ENCODE peak calls at places on chromosome 7, in nine cellular contexts. Y is activated T-cell treated with anti-CD3 and anti-CD28 coated beads, Interleukin-2, amount 50 U/mL, for 72 hours; H is A549; R is sciatic nerve; K is activated CD8-positive, alpha-beta T cell treated with anti-CD3 and anti-CD28 coated beads for 36 hours; P is activated T-helper 17 cell treated with anti-CD3 and anti-CD28 coated beads, Interleukin-2, amount 50 U/mL, for 72 hours; U is heart left ventricle; X is HCT116; C is Right ventricle myocardium superior. L is an unnamed sample.

GRCh38 chr7:81499262-81500116 is 270.4 kb downstream of the HGF start:
- ATAC-seq in Y (no peak), H (peak; percentile 92), R (peak; percentile 94), K (no peak), P (no peak), U (peak; percentile 92), X (peak; percentile 83), C (peak; percentile 94), L (peak; percentile 73)

GRCh38 chr7:26440253-26440992 is 148.8 kb downstream of the SNX10 start:
- ATAC-seq in Y (no peak), H (no peak), R (no peak), K (no peak), P (no peak), U (no peak), X (no peak), C (no peak), L (no peak)

GRCh38 chr7:5083291-5083690 is 37.6 kb downstream of the RBAK start:
- ATAC-seq in Y (no peak), H (no peak), R (no peak), K (no peak), P (no peak), U (no peak), X (no peak), C (no peak), L (no peak)

GRCh38 chr7:11540271-11540761 is 291.7 kb downstream of the THSD7A start:
- ATAC-seq in Y (no peak), H (peak; percentile 39), R (peak; percentile 76), K (no peak), P (no peak), U (peak; percentile 36), X (peak; percentile 63), C (peak; percentile 56), L (no peak)

GRCh38 chr7:150408393-150409299 is 29.5 kb downstream of the ZNF775 start:
- ATAC-seq in Y (no peak), H (no peak), R (no peak), K (no peak), P (no peak), U (no peak), X (no peak), C (no peak), L (no peak)

GRCh38 chr7:24896031-24896433 is 83.9 kb downstream of the OSBPL3 start:
- ATAC-seq in Y (peak; percentile 68), H (no peak), R (no peak), K (peak; percentile 76), P (peak; percentile 58), U (no peak), X (peak; percentile 38), C (no peak), L (peak; percentile 17)

GRCh38 chr7:96311967-96312366 is 9.9 kb downstream of the SLC25A13 start:
- ATAC-seq in Y (no peak), H (no peak), R (peak; percentile 88), K (no peak), P (no peak), U (peak; percentile 89), X (no peak), C (peak; percentile 93), L (peak; percentile 68)

GRCh38 chr7:77425151-77426051 is 9.3 kb upstream of the GSAP start:
- ATAC-seq in Y (no peak), H (peak; percentile 81), R (peak; percentile 57), K (no peak), P (no peak), U (peak; percentile 23), X (peak; percentile 85), C (peak; percentile 30), L (peak; percentile 76)

GRCh38 chr7:108920490-108920889 is 350.8 kb downstream of the DNAJB9 start:
- ATAC-seq in Y (no peak), H (no peak), R (no peak), K (no peak), P (no peak), U (no peak), X (no peak), C (no peak), L (no peak)

GRCh38 chr7:45663167-45663921 is 89.2 kb downstream of the ADCY1 start:
- ATAC-seq in Y (peak; percentile 58), H (no peak), R (no peak), K (no peak), P (no peak), U (peak; percentile 68), X (peak; percentile 94), C (peak; percentile 68), L (peak; percentile 52)

L was measured in esophagus mucosa.